ENCODE peak calls at places on chromosomes 2 and 18, in seven cellular contexts. U is WERI-Rb-1; Y is SIG-M5; N is NCI-H2081; I is activated T-cell treated with anti-CD3 and anti-CD28 coated beads for 1 hour; O is stimulated activated CD8-positive, alpha-beta memory T cell treated with anti-CD3 and anti-CD28 coated beads, Interleukin-15, amount 100 ng/mL, for 24 hours; Q is GM04504. J is an unnamed sample.

GRCh38 chr2:42296226-42296625 is 64.8 kb downstream of the COX7A2L start:
- DNase-seq in U (no peak), Y (no peak), N (no peak), I (no peak), O (no peak), Q (no peak), J (no peak)

GRCh38 chr2:74573747-74574562 is 19.4 kb downstream of the DOK1 start:
- DNase-seq in U (no peak), Y (peak; percentile 70), N (no peak), I (no peak), O (no peak), Q (no peak), J (no peak)

GRCh38 chr2:172462393-172463381 is 35.3 kb downstream of the ITGA6 start:
- DNase-seq in U (no peak), Y (no peak), N (no peak), I (no peak), O (no peak), Q (no peak), J (no peak)

GRCh38 chr2:173030541-173031485 is 44.8 kb upstream of the MAP3K20 start:
- DNase-seq in U (no peak), Y (no peak), N (peak; percentile 21), I (no peak), O (no peak), Q (no peak), J (no peak)

GRCh38 chr2:173347305-173348168 is 7.1 kb upstream of the CDCA7 start:
- DNase-seq in U (peak; percentile 15), Y (no peak), N (peak; percentile 100), I (no peak), O (no peak), Q (no peak), J (no peak)

GRCh38 chr2:30165050-30165520 is 18.3 kb downstream of the YPEL5 start:
- DNase-seq in U (peak; percentile 88), Y (peak; percentile 89), N (peak; percentile 93), I (peak; percentile 24), O (no peak), Q (peak; percentile 76), J (peak; percentile 66)

GRCh38 chr2:207828361-207829057 is 58.8 kb upstream of the FZD5 start:
- DNase-seq in U (no peak), Y (no peak), N (peak; percentile 60), I (no peak), O (no peak), Q (no peak), J (no peak)

GRCh38 chr18:63648241-63648640 is 4.2 kb upstream of the SERPINB4 start:
- DNase-seq in U (no peak), Y (no peak), N (no peak), I (no peak), O (no peak), Q (no peak), J (no peak)

GRCh38 chr2:230925443-230925878 is 419 bp upstream of the GPR55 start:
- DNase-seq in U (no peak), Y (no peak), N (no peak), I (no peak), O (no peak), Q (no peak), J (no peak)

GRCh38 chr2:176114930-176115625 is 1.5 kb upstream of the HOXD10 start:
- DNase-seq in U (no peak), Y (no peak), N (no peak), I (no peak), O (no peak), Q (no peak), J (no peak)

GRCh38 chr2:215218587-215219577 is 80.5 kb upstream of the ABCA12 start:
- DNase-seq in U (no peak), Y (no peak), N (no peak), I (no peak), O (no peak), Q (no peak), J (no peak)

GRCh38 chr2:135149251-135149650 is 97.2 kb downstream of the RAB3GAP1 start:
- DNase-seq in U (no peak), Y (no peak), N (no peak), I (no peak), O (no peak), Q (no peak), J (no peak)

GRCh38 chr2:129178356-129178755 is 801.1 kb upstream of the RAB6C start:
- DNase-seq in U (no peak), Y (no peak), N (no peak), I (no peak), O (no peak), Q (peak; percentile 1), J (no peak)

GRCh38 chr2:172864182-172864581 is 128.5 kb downstream of the RAPGEF4 start:
- DNase-seq in U (peak; percentile 58), Y (no peak), N (peak; percentile 23), I (peak; percentile 27), O (no peak), Q (no peak), J (no peak)

GRCh38 chr2:168583710-168584521 is 127.8 kb downstream of the CERS6 start:
- DNase-seq in U (no peak), Y (no peak), N (peak; percentile 52), I (no peak), O (no peak), Q (peak; percentile 32), J (no peak)

GRCh38 chr2:40242315-40242714 is 209.6 kb downstream of the SLC8A1 start:
- DNase-seq in U (no peak), Y (no peak), N (peak; percentile 86), I (no peak), O (no peak), Q (no peak), J (no peak)

GRCh38 chr2:20522311-20522710 is 75.4 kb downstream of the RHOB start:
- DNase-seq in U (no peak), Y (no peak), N (no peak), I (no peak), O (no peak), Q (no peak), J (no peak)

GRCh38 chr18:4720498-4720897 is 265.4 kb upstream of the DLGAP1 start:
- DNase-seq in U (no peak), Y (no peak), N (no peak), I (no peak), O (no peak), Q (no peak), J (no peak)

GRCh38 chr18:58379443-58379842 is 249.4 kb downstream of the ALPK2 start:
- DNase-seq in U (no peak), Y (no peak), N (no peak), I (no peak), O (no peak), Q (no peak), J (no peak)

GRCh38 chr2:204260906-204261305 is 284.4 kb upstream of the PARD3B start:
- DNase-seq in U (peak; percentile 70), Y (no peak), N (no peak), I (no peak), O (no peak), Q (no peak), J (no peak)

GRCh38 chr2:233263045-233263570 is 11.6 kb downstream of the ATG16L1 start:
- DNase-seq in U (no peak), Y (no peak), N (no peak), I (no peak), O (no peak), Q (no peak), J (no peak)

J was measured in NCI-H1048.